ENCODE peak calls at places on chromosomes 13 and 19, in six cellular contexts. N, G, E, X, A and P are unnamed samples.

GRCh38 chr13:22235950-22236290 is 565.0 kb downstream of the FGF9 start:
- DNase-seq in N (no peak), G (no peak), E (no peak), X (no peak), A (no peak), P (no peak)

GRCh38 chr13:44523176-44524017 is 52.7 kb downstream of the TSC22D1 start:
- DNase-seq in N (peak), G (no peak), E (no peak), X (peak), A (peak), P (no peak)

GRCh38 chr13:85864963-85865530 is 65.8 kb upstream of the SLITRK6 start:
- DNase-seq in N (no peak), G (peak), E (no peak), X (peak), A (peak), P (no peak)

GRCh38 chr13:93620366-93620765 is 393.8 kb downstream of the GPC6 start:
- DNase-seq in N (peak), G (no peak), E (no peak), X (no peak), A (no peak), P (no peak)

GRCh38 chr13:92719868-92720267 is 506.7 kb upstream of the GPC6 start:
- DNase-seq in N (no peak), G (no peak), E (no peak), X (no peak), A (no peak), P (no peak)

GRCh38 chr19:1027020-1027952 is 878 bp downstream of the CNN2 start:
- DNase-seq in N (no peak), G (peak), E (no peak), X (no peak), A (no peak), P (no peak)

GRCh38 chr13:75481176-75482069 is 546 bp downstream of the TBC1D4 start:
- DNase-seq in N (no peak), G (peak), E (peak), X (no peak), A (no peak), P (no peak)

GRCh38 chr13:45055902-45056648 is 64.2 kb upstream of the GTF2F2 start:
- DNase-seq in N (peak), G (no peak), E (peak), X (peak), A (peak), P (no peak)

GRCh38 chr19:50777830-50778303 is 7.6 kb downstream of the GPR32 start:
- DNase-seq in N (no peak), G (no peak), E (no peak), X (peak), A (no peak), P (no peak)

GRCh38 chr19:58387338-58388174 is 487 bp downstream of the RPS5 start:
- DNase-seq in N (no peak), G (no peak), E (no peak), X (no peak), A (no peak), P (no peak)

GRCh38 chr19:50486823-50487515 is 10.3 kb upstream of the GARIN5A start:
- DNase-seq in N (no peak), G (peak), E (no peak), X (peak), A (peak), P (no peak)

GRCh38 chr13:108154421-108154858 is 60.9 kb downstream of the LIG4 start:
- DNase-seq in N (no peak), G (peak), E (no peak), X (no peak), A (no peak), P (no peak)

DNA sequence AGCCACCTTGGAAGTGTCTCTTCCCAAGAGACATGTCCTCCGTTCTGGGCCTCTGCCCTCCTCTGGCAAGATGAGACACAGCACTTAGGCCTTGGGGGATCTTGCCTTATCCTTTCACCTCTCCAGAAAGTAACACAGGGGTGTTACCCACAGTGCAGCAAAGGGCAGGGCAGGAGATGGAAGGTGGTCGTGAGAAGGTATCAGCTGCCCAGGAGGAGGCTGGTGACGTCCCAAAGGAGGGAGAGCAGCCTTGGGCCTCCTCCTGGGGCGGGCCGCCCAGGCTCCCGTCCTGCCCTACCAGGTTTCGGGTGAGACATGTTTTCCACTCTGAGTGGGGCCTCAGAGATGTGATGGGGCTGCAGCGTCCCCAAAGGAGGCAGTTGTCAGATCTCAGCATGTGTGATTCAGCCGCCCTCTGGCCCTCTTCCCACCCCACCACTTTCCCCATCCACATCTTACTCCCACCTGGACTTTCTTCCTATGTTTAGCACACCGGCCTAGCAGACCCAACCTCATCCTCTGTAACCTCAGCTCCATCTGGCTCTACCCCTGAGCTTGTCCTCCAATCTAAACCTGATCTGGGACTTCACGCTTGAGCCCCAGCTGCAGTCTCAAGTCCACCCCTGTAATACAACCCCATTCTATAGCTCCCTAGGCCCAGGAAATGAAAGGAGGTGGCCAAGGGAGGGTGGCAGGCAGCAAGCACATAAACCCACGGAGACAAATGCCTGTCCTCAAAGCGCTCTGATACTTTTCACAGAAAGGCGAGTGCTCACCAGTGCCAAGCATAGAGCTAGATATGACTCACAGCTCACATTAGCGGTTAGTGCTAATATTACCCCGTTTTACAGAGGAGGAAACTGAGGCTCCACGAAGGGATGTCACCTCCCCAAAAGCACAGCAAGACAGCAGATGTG is 9.3 kb downstream of the POU2F2 start:
- DNase-seq in N (no peak), G (no peak), E (no peak), X (no peak), A (no peak), P (no peak)
- TF ChIP-seq CTCF in N (peak), G (no peak), E (no peak), X (no peak), A (no peak), P (no peak)

GRCh38 chr13:59584101-59584500 is 579.6 kb downstream of the DIAPH3 start:
- DNase-seq in N (no peak), G (no peak), E (no peak), X (no peak), A (no peak), P (no peak)
- TF ChIP-seq CTCF in N (no peak), G (no peak), E (no peak), X (no peak), A (no peak), P (no peak)

DNA sequence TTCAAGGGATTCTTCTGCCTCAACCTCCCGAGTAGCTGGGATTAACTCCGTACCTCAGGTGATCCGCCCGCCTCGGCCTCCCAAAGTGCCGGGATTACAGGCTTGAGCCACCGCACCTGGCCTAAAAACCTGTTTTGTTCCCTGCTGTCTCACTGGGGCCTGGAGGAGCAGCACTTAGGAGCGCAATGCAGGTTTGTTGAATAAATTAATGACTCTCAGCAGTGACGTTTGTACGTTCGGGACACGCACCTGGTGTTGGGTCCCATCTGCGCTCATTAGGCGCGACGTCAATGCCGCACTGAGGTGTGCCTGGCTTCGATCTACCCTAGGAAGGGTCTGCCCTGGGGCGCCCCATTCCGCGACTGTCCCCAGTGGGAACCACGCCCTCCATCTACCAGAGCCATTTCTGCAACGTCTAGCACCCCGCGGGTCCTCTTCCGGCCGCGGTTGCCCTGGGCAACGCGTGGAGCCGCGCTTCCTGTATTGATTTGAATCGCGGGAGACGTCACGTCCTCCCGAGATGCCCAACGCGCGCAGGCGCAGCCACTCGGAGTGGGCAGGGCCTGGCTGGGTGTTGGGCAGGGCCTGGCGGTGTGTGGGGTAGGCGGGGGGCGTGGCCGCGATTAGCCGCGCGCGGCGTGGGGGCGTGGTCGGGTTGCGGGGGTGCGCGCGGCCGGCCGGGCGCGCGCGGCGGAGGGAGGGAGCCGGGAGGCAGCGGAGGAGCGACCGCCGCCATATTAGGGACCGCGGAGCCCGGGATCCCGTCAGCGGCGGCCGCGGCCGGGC is at the start of gene FZR1:
- DNase-seq in N (peak), G (peak), E (peak), X (peak), A (peak), P (peak)
- TF ChIP-seq CTCF in N (no peak), G (no peak), E (peak), X (no peak), A (peak), P (no peak)

DNA sequence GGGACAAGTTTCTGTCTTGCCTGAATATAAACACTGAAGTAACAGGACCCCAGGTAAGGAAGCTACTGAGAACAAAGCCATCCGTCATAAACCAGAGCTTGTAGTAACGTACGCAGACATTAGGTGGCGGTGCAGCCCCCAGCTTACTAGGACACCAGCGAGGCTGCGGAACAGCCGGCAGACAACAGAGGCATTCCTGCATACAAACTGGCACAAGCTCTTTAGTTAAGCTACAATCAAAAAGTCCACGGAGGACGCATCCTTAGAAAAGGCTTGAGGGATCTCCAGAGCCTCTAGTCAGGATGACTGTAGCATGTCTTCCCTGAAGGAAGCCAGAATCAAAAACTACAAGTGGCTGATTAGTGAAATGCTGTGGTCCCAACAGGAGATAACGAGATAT is 26.2 kb downstream of the ZNF160 start:
- DNase-seq in N (no peak), G (no peak), E (peak), X (peak), A (no peak), P (peak)
- TF ChIP-seq CTCF in N (peak), G (no peak), E (peak), X (peak), A (peak), P (no peak)

GRCh38 chr19:15977193-15977592 is 28.4 kb downstream of the OR10H4 start:
- DNase-seq in N (no peak), G (no peak), E (no peak), X (no peak), A (no peak), P (no peak)

DNA sequence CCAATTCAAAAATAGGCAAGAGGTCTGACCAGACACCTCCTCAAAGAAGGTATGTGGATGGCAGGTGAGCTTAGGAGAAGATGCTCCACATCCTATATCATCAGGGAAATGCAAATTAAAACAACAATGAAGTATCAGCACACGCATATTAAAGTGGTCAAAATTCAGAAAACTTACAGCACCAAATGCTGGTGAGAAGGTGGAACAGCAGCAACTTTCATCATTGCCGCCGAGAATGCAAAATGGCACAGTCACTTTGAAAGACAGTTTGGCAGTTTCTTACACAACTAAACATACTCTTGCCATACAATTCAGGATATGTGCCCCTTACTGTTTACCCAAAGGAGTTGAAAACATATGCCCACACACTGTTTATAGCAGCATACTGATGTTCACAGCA is 22.4 kb downstream of the OR10H4 start:
- DNase-seq in N (no peak), G (no peak), E (no peak), X (no peak), A (no peak), P (no peak)
- TF ChIP-seq CTCF in N (no peak), G (no peak), E (no peak), X (no peak), A (no peak), P (no peak)

DNA sequence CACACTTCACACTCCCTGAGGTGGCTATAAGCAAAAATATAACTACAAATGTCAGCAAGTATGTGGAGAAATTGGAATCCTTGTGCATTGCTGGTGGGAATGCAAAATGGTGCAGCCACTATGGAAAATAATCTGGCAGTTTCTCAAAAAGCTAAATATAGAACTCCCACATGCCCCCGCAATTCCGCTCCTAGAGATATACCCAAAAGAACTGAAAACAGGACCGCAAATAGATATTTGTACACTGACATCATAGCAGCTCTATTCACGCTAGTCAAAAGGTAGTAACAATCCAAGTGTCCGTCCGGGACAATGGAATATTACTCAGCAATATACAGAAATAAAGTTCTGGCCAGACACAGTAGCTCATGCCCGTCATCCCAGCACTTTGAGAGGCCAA is 31.5 kb upstream of the TPM4 start:
- DNase-seq in N (no peak), G (no peak), E (no peak), X (no peak), A (no peak), P (no peak)
- TF ChIP-seq CTCF in N (no peak), G (no peak), E (no peak), X (no peak), A (no peak), P (no peak)

GRCh38 chr19:34430738-34431625 is 2.8 kb downstream of the UBA2 start:
- DNase-seq in N (no peak), G (peak), E (no peak), X (peak), A (peak), P (no peak)
- TF ChIP-seq CTCF in N (peak), G (peak), E (peak), X (peak), A (peak), P (no peak)